ENCODE peak calls at places on chromosomes 4 and X, in seven cellular contexts. Q is GM12891, O is GM12878, C is K562, E is HepG2, A is SK-N-SH, X is H1. H is an unnamed sample.

GRCh38 chrX:118536687-118537461 is 41.3 kb downstream of the DOCK11 start:
- DNase-seq in Q (no peak), O (peak), C (no peak), E (no peak), A (peak), X (no peak), H (no peak)

GRCh38 chrX:79153348-79153747 is 8.9 kb downstream of the GPR174 start:
- DNase-seq in Q (no peak), O (no peak), C (no peak), E (no peak), A (no peak), X (no peak), H (no peak)

GRCh38 chrX:41785685-41786084 is 61.7 kb downstream of the GPR82 start:
- DNase-seq in Q (no peak), O (no peak), C (no peak), E (no peak), A (no peak), X (no peak), H (no peak)

GRCh38 chrX:88991583-88992132 is 244.6 kb downstream of the CPXCR1 start:
- DNase-seq in Q (no peak), O (no peak), C (no peak), E (no peak), A (no peak), X (no peak), H (no peak)

GRCh38 chr4:189204616-189205015 is 736.1 kb upstream of the FRG1 start:
- DNase-seq in Q (no peak), O (no peak), C (no peak), E (no peak), A (no peak), X (no peak), H (no peak)

GRCh38 chrX:108307408-108308085 is 130.7 kb downstream of the COL4A6 start:
- DNase-seq in Q (no peak), O (no peak), C (no peak), E (peak), A (no peak), X (no peak), H (no peak)

GRCh38 chr4:82491251-82491960 is 61.0 kb downstream of the ENOPH1 start:
- DNase-seq in Q (no peak), O (no peak), C (no peak), E (no peak), A (no peak), X (no peak), H (no peak)

GRCh38 chrX:25013593-25014365 is 2.0 kb downstream of the ARX start:
- DNase-seq in Q (no peak), O (no peak), C (peak), E (no peak), A (peak), X (no peak), H (no peak)

GRCh38 chr4:4950891-4951290 is 68.4 kb downstream of the CYTL1 start:
- DNase-seq in Q (no peak), O (no peak), C (no peak), E (no peak), A (no peak), X (no peak), H (no peak)

GRCh38 chr4:186225848-186226247 is 1.5 kb upstream of the KLKB1 start:
- DNase-seq in Q (no peak), O (no peak), C (no peak), E (no peak), A (no peak), X (no peak), H (no peak)

GRCh38 chrX:54825716-54826428 is 18.3 kb downstream of the MAGED2 start:
- DNase-seq in Q (no peak), O (no peak), C (no peak), E (no peak), A (no peak), X (no peak), H (no peak)

GRCh38 chrX:109918753-109919152 is 84.2 kb upstream of the TMEM164 start:
- DNase-seq in Q (no peak), O (no peak), C (no peak), E (no peak), A (no peak), X (no peak), H (no peak)
- TF ChIP-seq TAF1 in Q (no peak), O (no peak), C (no peak), E (no peak), A (no peak), X (no peak), H (no peak)

GRCh38 chr4:3485011-3485881 is 22.1 kb downstream of the DOK7 start:
- DNase-seq in Q (no peak), O (no peak), C (no peak), E (no peak), A (no peak), X (no peak), H (no peak)
- TF ChIP-seq TAF1 in Q (no peak), O (no peak), C (no peak), E (no peak), A (no peak), X (no peak), H (no peak)

GRCh38 chr4:106268731-106269272 is 47.2 kb downstream of the TBCK start:
- DNase-seq in Q (no peak), O (no peak), C (no peak), E (no peak), A (no peak), X (no peak), H (no peak)

GRCh38 chr4:106270708-106271107 is 45.3 kb downstream of the TBCK start:
- DNase-seq in Q (no peak), O (no peak), C (no peak), E (no peak), A (no peak), X (no peak), H (no peak)

GRCh38 chr4:106277140-106277680 is 38.8 kb downstream of the TBCK start:
- DNase-seq in Q (no peak), O (no peak), C (no peak), E (no peak), A (no peak), X (no peak), H (no peak)

DNA sequence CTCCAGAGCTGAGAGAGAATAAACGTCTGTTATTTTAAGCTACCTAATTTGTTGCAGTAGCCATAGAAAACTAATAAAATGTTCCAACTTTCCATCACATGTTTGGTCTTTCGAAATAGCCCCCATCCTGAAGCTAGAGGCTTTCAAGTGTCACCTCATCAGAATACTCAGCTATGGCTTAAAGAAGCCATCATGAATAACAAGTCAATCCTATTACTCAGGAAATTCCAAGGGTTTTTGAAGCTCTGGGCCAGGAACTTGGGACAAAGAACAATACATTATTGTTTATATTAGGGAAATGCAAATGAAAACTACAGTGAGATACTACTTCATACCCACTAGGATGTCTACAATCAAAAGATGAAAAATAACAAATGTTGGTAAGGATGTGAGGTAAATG is 42.2 kb downstream of the TBCK start:
- DNase-seq in Q (no peak), O (no peak), C (no peak), E (no peak), A (no peak), X (no peak), H (no peak)
- TF ChIP-seq TAF1 in Q (no peak), O (no peak), C (no peak), E (no peak), A (no peak), X (no peak), H (no peak)

GRCh38 chr4:33724685-33725084 is 2519.6 kb downstream of the ARAP2 start:
- DNase-seq in Q (no peak), O (no peak), C (no peak), E (no peak), A (no peak), X (no peak), H (no peak)
- TF ChIP-seq TAF1 in Q (no peak), O (no peak), C (no peak), E (no peak), A (no peak), X (no peak), H (no peak)

GRCh38 chr4:177251237-177251636 is 58.4 kb upstream of the NEIL3 start:
- DNase-seq in Q (no peak), O (no peak), C (no peak), E (no peak), A (no peak), X (no peak), H (no peak)

GRCh38 chr4:177246636-177247584 is 62.8 kb upstream of the NEIL3 start:
- DNase-seq in Q (no peak), O (no peak), C (no peak), E (no peak), A (no peak), X (no peak), H (no peak)

GRCh38 chr4:177255359-177255758 is 54.3 kb upstream of the NEIL3 start:
- DNase-seq in Q (no peak), O (no peak), C (no peak), E (no peak), A (no peak), X (no peak), H (no peak)

DNA sequence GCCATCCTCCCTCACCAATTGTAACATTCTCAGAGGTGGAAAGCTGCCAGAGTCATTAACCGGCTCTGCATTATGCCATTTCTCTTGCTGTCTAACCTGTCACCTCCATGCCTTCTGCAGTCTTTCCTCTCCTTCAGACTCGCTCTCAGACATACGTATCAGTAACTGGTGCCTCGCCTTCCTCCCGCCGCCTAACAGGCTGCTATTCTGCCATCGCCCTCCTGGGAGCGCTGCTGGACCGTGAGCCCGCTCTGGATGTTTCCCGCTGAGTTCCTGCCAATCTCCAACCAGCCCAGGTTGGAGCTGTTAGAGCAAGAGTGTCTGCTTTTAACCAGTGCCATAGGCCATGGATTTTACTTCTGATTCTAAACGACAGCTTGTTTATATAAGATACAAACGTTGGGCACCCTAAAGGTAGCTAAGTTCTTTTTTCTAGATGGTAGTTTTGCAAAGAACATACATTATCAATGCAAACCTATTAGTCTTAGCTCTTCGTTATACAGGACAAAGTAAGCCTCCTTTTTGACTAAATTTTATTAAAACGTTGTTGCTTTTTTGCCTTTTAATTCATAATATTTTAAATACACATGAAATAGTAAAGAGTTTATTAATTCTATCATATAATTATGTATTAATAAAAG is 59.5 kb upstream of the NEIL3 start:
- DNase-seq in Q (peak), O (no peak), C (peak), E (peak), A (peak), X (peak), H (peak)
- TF ChIP-seq TAF1 in Q (no peak), O (no peak), C (no peak), E (no peak), A (no peak), X (no peak), H (no peak)

GRCh38 chr4:16117164-16117563 is 33.3 kb upstream of the PROM1 start:
- DNase-seq in Q (no peak), O (no peak), C (no peak), E (no peak), A (no peak), X (no peak), H (no peak)

GRCh38 chr4:16116493-16116990 is 32.7 kb upstream of the PROM1 start:
- DNase-seq in Q (no peak), O (no peak), C (no peak), E (peak), A (no peak), X (no peak), H (no peak)

GRCh38 chr4:16116019-16116418 is 32.2 kb upstream of the PROM1 start:
- DNase-seq in Q (no peak), O (no peak), C (no peak), E (no peak), A (no peak), X (no peak), H (no peak)

GRCh38 chr4:16119981-16120380 is 36.2 kb upstream of the PROM1 start:
- DNase-seq in Q (no peak), O (no peak), C (no peak), E (no peak), A (no peak), X (no peak), H (no peak)

GRCh38 chr4:16118090-16118489 is 34.3 kb upstream of the PROM1 start:
- DNase-seq in Q (no peak), O (no peak), C (no peak), E (no peak), A (no peak), X (no peak), H (no peak)
- TF ChIP-seq TAF1 in Q (no peak), O (no peak), C (no peak), E (no peak), A (no peak), X (no peak), H (no peak)

DNA sequence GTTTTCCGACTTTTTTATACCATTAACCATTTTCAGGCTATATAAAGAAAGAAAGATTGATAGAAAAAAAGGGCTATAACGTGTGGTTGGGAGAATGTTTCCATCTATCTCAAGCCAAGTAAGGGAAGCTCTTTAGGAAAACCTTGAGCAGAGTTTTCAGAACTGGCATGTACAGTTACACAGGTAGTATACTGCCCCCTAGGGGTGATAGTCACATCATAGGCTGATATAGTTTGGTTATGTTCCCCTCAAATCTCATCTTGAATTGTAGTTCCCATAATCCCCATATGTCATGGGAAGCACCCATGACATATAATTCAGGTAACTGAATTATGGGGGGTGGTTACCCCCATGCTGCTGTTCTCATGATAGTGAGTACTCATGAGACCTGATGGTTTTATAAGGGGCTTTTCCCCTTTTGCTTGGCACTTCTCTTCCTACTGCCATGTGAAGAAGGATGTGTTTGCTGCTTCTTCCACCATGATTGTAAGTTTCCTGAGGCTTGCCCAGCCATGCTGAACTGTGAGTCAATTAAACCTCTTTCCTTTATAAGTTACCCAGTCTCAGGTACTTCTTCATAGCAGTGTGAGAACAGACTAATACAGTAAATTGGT is 186.8 kb downstream of the TMA16 start:
- DNase-seq in Q (no peak), O (no peak), C (peak), E (peak), A (peak), X (no peak), H (peak)
- TF ChIP-seq TAF1 in Q (no peak), O (no peak), C (no peak), E (no peak), A (no peak), X (no peak), H (no peak)

GRCh38 chr4:98290511-98290910 is 29.3 kb downstream of the RAP1GDS1 start:
- DNase-seq in Q (no peak), O (no peak), C (no peak), E (no peak), A (no peak), X (no peak), H (no peak)
- TF ChIP-seq TAF1 in Q (no peak), O (no peak), C (no peak), E (no peak), A (no peak), X (no peak), H (no peak)

DNA sequence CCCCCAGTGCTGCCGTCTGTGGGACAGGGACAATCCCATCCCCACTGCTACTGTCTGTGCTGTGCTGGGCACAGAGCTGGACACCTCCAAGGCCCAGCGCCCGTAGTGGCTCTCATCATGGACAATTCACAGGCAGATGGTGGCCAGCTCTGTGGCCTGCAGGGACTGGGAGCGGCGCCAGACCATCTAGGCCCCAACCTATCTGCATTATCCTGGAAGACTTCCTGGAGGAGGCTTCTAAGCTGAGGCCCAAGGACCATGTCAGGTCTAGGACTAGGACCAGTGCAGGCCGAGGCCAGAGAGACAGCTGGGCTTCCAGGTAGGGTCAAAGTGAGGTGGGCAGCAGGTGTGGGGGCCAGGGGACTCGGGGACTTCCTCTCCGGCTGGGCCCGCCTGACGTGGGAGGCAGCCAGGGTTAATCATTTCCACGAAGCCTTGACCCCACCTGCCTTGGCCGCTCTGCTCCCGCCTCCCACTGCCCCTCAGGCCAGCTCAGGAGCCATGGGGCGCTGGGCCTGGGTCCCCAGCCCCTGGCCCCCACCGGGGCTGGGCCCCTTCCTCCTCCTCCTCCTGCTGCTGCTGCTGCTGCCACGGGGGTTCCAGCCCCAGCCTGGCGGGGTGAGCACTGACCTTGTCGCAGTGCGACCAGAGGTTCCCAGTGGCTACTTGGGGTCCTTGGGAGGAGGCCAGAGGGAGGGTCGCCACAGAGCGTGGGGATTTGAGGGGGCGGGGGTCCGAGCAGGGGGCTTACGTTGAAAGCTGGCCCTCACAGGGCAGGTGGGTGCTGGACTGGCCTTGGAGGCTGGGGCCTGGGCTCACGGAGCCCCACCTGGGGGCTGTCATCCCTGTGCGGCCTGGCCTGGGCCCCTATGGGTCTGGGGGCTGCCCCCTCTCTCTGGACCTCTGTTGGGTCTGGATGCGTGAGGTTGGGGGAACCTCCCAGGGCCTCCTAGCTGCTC is at the start of gene HGFAC:
- DNase-seq in Q (no peak), O (no peak), C (no peak), E (peak), A (no peak), X (no peak), H (no peak)
- TF ChIP-seq TAF1 in Q (no peak), O (no peak), C (no peak), E (peak), A (no peak), X (no peak), H (no peak)

DNA sequence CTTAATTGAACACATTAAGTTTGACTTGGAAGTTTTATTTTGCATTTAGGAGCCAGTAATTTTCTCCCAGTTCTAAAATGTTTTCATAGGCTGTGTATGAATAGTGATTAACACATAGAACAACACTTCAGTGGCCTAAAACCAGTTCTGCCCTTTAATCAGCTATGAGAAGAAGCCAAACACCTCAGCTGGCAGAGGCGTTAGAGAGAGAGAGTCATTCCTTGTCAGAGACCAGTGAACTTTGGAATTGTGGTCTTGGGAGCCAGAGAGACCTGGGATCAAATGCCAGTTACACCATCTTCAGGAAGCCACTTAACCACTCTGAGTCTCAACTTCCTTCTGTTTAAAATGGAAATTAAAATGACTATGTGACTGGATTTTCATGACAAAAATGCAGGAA is 39.3 kb upstream of the PRPS2 start:
- DNase-seq in Q (no peak), O (no peak), C (no peak), E (no peak), A (no peak), X (no peak), H (no peak)
- TF ChIP-seq TAF1 in Q (no peak), O (no peak), C (no peak), E (no peak), A (no peak), X (no peak), H (no peak)

H was measured in GM12892.